ENCODE peak calls at places on chromosomes 2 and 18, in seven cellular contexts. One of them, this sample, is unnamed.

GRCh38 chr18:80009661-80010550 is 21.5 kb upstream of the TXNL4A start:
- DNase-seq in K562: peak
- DNase-seq in esophagus squamous epithelium: no peak
- DNase-seq in prostate gland: no peak
- DNase-seq in stomach: peak
- DNase-seq in transverse colon: peak
- DNase-seq in IMR-90: peak
- DNase-seq in this sample: no peak

GRCh38 chr2:195759877-195760276 is 102.9 kb downstream of the SLC39A10 start:
- DNase-seq in transverse colon: no peak
- DNase-seq in IMR-90: no peak
- DNase-seq in esophagus squamous epithelium: no peak
- DNase-seq in stomach: no peak
- DNase-seq in K562: no peak
- DNase-seq in prostate gland: no peak
- DNase-seq in this sample: no peak

GRCh38 chr2:47076586-47077441 is 78.3 kb downstream of the STPG4 start:
- DNase-seq in IMR-90: peak
- DNase-seq in transverse colon: peak
- DNase-seq in prostate gland: no peak
- DNase-seq in stomach: no peak
- DNase-seq in esophagus squamous epithelium: no peak
- DNase-seq in K562: no peak
- DNase-seq in this sample: no peak

GRCh38 chr2:191675807-191676667 is 1.9 kb upstream of the NABP1 start:
- DNase-seq in IMR-90: no peak
- DNase-seq in prostate gland: no peak
- DNase-seq in stomach: peak
- DNase-seq in esophagus squamous epithelium: peak
- DNase-seq in K562: peak
- DNase-seq in transverse colon: peak
- DNase-seq in this sample: peak

GRCh38 chr2:74930811-74931486 is 27.5 kb upstream of the POLE4 start:
- DNase-seq in prostate gland: no peak
- DNase-seq in transverse colon: no peak
- DNase-seq in stomach: no peak
- DNase-seq in K562: no peak
- DNase-seq in esophagus squamous epithelium: no peak
- DNase-seq in IMR-90: no peak
- DNase-seq in this sample: no peak

GRCh38 chr2:99756059-99756458 is 266.2 kb upstream of the REV1 start:
- DNase-seq in transverse colon: no peak
- DNase-seq in K562: no peak
- DNase-seq in IMR-90: no peak
- DNase-seq in prostate gland: no peak
- DNase-seq in stomach: no peak
- DNase-seq in esophagus squamous epithelium: no peak
- DNase-seq in this sample: no peak

GRCh38 chr18:41745166-41746049 is 209.6 kb upstream of the PIK3C3 start:
- DNase-seq in transverse colon: peak
- DNase-seq in stomach: peak
- DNase-seq in K562: no peak
- DNase-seq in IMR-90: peak
- DNase-seq in prostate gland: peak
- DNase-seq in esophagus squamous epithelium: no peak
- DNase-seq in this sample: no peak

GRCh38 chr18:13446581-13447470 is 228.3 kb downstream of the LDLRAD4 start:
- DNase-seq in transverse colon: no peak
- DNase-seq in prostate gland: no peak
- DNase-seq in IMR-90: no peak
- DNase-seq in K562: no peak
- DNase-seq in stomach: no peak
- DNase-seq in esophagus squamous epithelium: no peak
- DNase-seq in this sample: no peak

GRCh38 chr2:100252811-100253698 is 69.2 kb downstream of the LONRF2 start:
- DNase-seq in transverse colon: no peak
- DNase-seq in esophagus squamous epithelium: no peak
- DNase-seq in IMR-90: no peak
- DNase-seq in prostate gland: no peak
- DNase-seq in K562: no peak
- DNase-seq in stomach: peak
- DNase-seq in this sample: no peak

GRCh38 chr18:57728941-57729511 is 74.1 kb downstream of the ATP8B1 start:
- DNase-seq in esophagus squamous epithelium: no peak
- DNase-seq in K562: no peak
- DNase-seq in stomach: peak
- DNase-seq in transverse colon: no peak
- DNase-seq in IMR-90: peak
- DNase-seq in prostate gland: peak
- DNase-seq in this sample: no peak

GRCh38 chr2:174919886-174920595 is 85.1 kb downstream of the CHN1 start:
- DNase-seq in K562: no peak
- DNase-seq in prostate gland: no peak
- DNase-seq in esophagus squamous epithelium: no peak
- DNase-seq in stomach: no peak
- DNase-seq in IMR-90: peak
- DNase-seq in transverse colon: no peak
- DNase-seq in this sample: no peak

GRCh38 chr2:102618452-102619413 is 620 bp upstream of the SLC9A2 start:
- DNase-seq in stomach: peak
- DNase-seq in IMR-90: no peak
- DNase-seq in K562: peak
- DNase-seq in prostate gland: no peak
- DNase-seq in transverse colon: peak
- DNase-seq in esophagus squamous epithelium: no peak
- DNase-seq in this sample: no peak

GRCh38 chr2:61671561-61672315 is 133.6 kb upstream of the XPO1 start:
- DNase-seq in IMR-90: no peak
- DNase-seq in esophagus squamous epithelium: no peak
- DNase-seq in K562: no peak
- DNase-seq in transverse colon: no peak
- DNase-seq in stomach: no peak
- DNase-seq in prostate gland: no peak
- DNase-seq in this sample: no peak

GRCh38 chr18:76977681-76978234 is 154.8 kb downstream of the MBP start:
- DNase-seq in K562: no peak
- DNase-seq in prostate gland: no peak
- DNase-seq in stomach: no peak
- DNase-seq in IMR-90: peak
- DNase-seq in esophagus squamous epithelium: no peak
- DNase-seq in transverse colon: no peak
- DNase-seq in this sample: no peak

GRCh38 chr2:135259116-135259515 is 207.0 kb downstream of the RAB3GAP1 start:
- DNase-seq in esophagus squamous epithelium: no peak
- DNase-seq in K562: no peak
- DNase-seq in prostate gland: no peak
- DNase-seq in stomach: no peak
- DNase-seq in IMR-90: no peak
- DNase-seq in transverse colon: no peak
- DNase-seq in this sample: no peak

GRCh38 chr2:156021326-156022040 is 311.0 kb downstream of the NR4A2 start:
- DNase-seq in esophagus squamous epithelium: no peak
- DNase-seq in K562: no peak
- DNase-seq in stomach: peak
- DNase-seq in transverse colon: no peak
- DNase-seq in IMR-90: no peak
- DNase-seq in prostate gland: peak
- DNase-seq in this sample: no peak

GRCh38 chr18:34627138-34627920 is 82.8 kb upstream of the DTNA start:
- DNase-seq in IMR-90: no peak
- DNase-seq in stomach: no peak
- DNase-seq in prostate gland: no peak
- DNase-seq in K562: no peak
- DNase-seq in transverse colon: no peak
- DNase-seq in esophagus squamous epithelium: no peak
- DNase-seq in this sample: no peak

GRCh38 chr2:105323117-105323516 is 6.4 kb downstream of the TGFBRAP1 start:
- DNase-seq in transverse colon: no peak
- DNase-seq in stomach: no peak
- DNase-seq in prostate gland: no peak
- DNase-seq in esophagus squamous epithelium: no peak
- DNase-seq in K562: no peak
- DNase-seq in IMR-90: no peak
- DNase-seq in this sample: no peak

GRCh38 chr2:232603283-232603682 is 30.1 kb upstream of the EFHD1 start:
- DNase-seq in transverse colon: no peak
- DNase-seq in stomach: no peak
- DNase-seq in prostate gland: no peak
- DNase-seq in K562: no peak
- DNase-seq in esophagus squamous epithelium: no peak
- DNase-seq in IMR-90: no peak
- DNase-seq in this sample: no peak

GRCh38 chr2:97952357-97952756 is 43.4 kb downstream of the TMEM131 start:
- DNase-seq in esophagus squamous epithelium: no peak
- DNase-seq in stomach: no peak
- DNase-seq in K562: no peak
- DNase-seq in prostate gland: no peak
- DNase-seq in IMR-90: no peak
- DNase-seq in transverse colon: no peak
- DNase-seq in this sample: no peak

GRCh38 chr2:97950329-97951154 is 45.2 kb downstream of the TMEM131 start:
- DNase-seq in IMR-90: peak
- DNase-seq in K562: no peak
- DNase-seq in esophagus squamous epithelium: no peak
- DNase-seq in stomach: no peak
- DNase-seq in transverse colon: no peak
- DNase-seq in prostate gland: no peak
- DNase-seq in this sample: no peak

GRCh38 chr2:97951155-97951670 is 44.5 kb downstream of the TMEM131 start:
- DNase-seq in stomach: no peak
- DNase-seq in esophagus squamous epithelium: no peak
- DNase-seq in prostate gland: no peak
- DNase-seq in IMR-90: peak
- DNase-seq in K562: no peak
- DNase-seq in transverse colon: no peak
- DNase-seq in this sample: no peak

GRCh38 chr2:97957432-97958183 is 38.1 kb downstream of the TMEM131 start:
- DNase-seq in transverse colon: no peak
- DNase-seq in stomach: no peak
- DNase-seq in prostate gland: no peak
- DNase-seq in IMR-90: peak
- DNase-seq in esophagus squamous epithelium: no peak
- DNase-seq in K562: no peak
- DNase-seq in this sample: no peak

DNA sequence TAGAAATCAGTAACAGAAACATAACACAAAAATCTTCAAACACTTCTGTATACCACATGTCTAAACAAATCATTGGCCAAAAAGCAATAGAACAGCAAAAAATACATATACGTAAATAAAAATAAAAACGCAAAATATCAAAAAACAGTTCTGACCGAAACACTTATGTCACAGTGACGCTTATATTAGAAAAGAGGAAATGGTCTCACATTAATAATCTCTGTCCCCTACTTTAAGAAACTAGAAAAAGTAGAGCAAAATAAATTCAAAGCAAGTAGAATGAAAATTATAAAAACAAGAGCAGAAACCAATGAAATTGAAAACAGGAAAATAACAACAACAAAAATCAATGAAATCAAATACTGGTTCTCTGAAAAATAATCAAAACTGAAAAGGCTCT is 41.9 kb downstream of the TMEM131 start:
- DNase-seq in esophagus squamous epithelium: no peak
- DNase-seq in stomach: no peak
- DNase-seq in prostate gland: no peak
- DNase-seq in IMR-90: no peak
- DNase-seq in K562: no peak
- DNase-seq in transverse colon: no peak
- DNase-seq in this sample: no peak
- TF ChIP-seq POLR2A in esophagus squamous epithelium: no peak
- TF ChIP-seq POLR2A in stomach: no peak
- TF ChIP-seq POLR2A in prostate gland: no peak
- TF ChIP-seq POLR2A in IMR-90: no peak
- TF ChIP-seq POLR2A in K562: no peak
- TF ChIP-seq POLR2A in transverse colon: no peak
- TF ChIP-seq POLR2A in this sample: no peak

GRCh38 chr2:667332-668000 is 9.7 kb downstream of the TMEM18 start:
- DNase-seq in K562: peak
- DNase-seq in prostate gland: no peak
- DNase-seq in stomach: no peak
- DNase-seq in IMR-90: peak
- DNase-seq in esophagus squamous epithelium: no peak
- DNase-seq in transverse colon: no peak
- DNase-seq in this sample: peak
- TF ChIP-seq CTCF in K562: peak
- TF ChIP-seq CTCF in prostate gland: peak
- TF ChIP-seq CTCF in stomach: no peak
- TF ChIP-seq CTCF in IMR-90: peak
- TF ChIP-seq CTCF in esophagus squamous epithelium: peak
- TF ChIP-seq CTCF in transverse colon: peak
- TF ChIP-seq CTCF in this sample: no peak

GRCh38 chr18:10898417-10898974 is 250.9 kb downstream of the PIEZO2 start:
- DNase-seq in transverse colon: no peak
- DNase-seq in K562: no peak
- DNase-seq in IMR-90: no peak
- DNase-seq in esophagus squamous epithelium: no peak
- DNase-seq in stomach: no peak
- DNase-seq in prostate gland: no peak
- DNase-seq in this sample: no peak
- H3K4me3 ChIP-seq in transverse colon: no peak
- H3K4me3 ChIP-seq in K562: no peak
- H3K4me3 ChIP-seq in IMR-90: no peak
- H3K4me3 ChIP-seq in esophagus squamous epithelium: no peak
- H3K4me3 ChIP-seq in stomach: no peak
- H3K4me3 ChIP-seq in prostate gland: no peak
- H3K4me3 ChIP-seq in this sample: no peak

GRCh38 chr2:200257570-200257969 is 48.9 kb upstream of the SPATS2L start:
- DNase-seq in esophagus squamous epithelium: no peak
- DNase-seq in stomach: no peak
- DNase-seq in IMR-90: no peak
- DNase-seq in K562: no peak
- DNase-seq in transverse colon: no peak
- DNase-seq in prostate gland: no peak
- DNase-seq in this sample: no peak

GRCh38 chr2:200263279-200263678 is 43.2 kb upstream of the SPATS2L start:
- DNase-seq in K562: no peak
- DNase-seq in stomach: no peak
- DNase-seq in IMR-90: no peak
- DNase-seq in esophagus squamous epithelium: no peak
- DNase-seq in transverse colon: no peak
- DNase-seq in prostate gland: no peak
- DNase-seq in this sample: no peak

GRCh38 chr2:200262047-200262446 is 44.4 kb upstream of the SPATS2L start:
- DNase-seq in esophagus squamous epithelium: no peak
- DNase-seq in prostate gland: no peak
- DNase-seq in transverse colon: no peak
- DNase-seq in IMR-90: no peak
- DNase-seq in stomach: no peak
- DNase-seq in K562: no peak
- DNase-seq in this sample: no peak

GRCh38 chr2:200258881-200259576 is 47.5 kb upstream of the SPATS2L start:
- DNase-seq in K562: no peak
- DNase-seq in transverse colon: no peak
- DNase-seq in IMR-90: peak
- DNase-seq in stomach: no peak
- DNase-seq in esophagus squamous epithelium: no peak
- DNase-seq in prostate gland: no peak
- DNase-seq in this sample: no peak

DNA sequence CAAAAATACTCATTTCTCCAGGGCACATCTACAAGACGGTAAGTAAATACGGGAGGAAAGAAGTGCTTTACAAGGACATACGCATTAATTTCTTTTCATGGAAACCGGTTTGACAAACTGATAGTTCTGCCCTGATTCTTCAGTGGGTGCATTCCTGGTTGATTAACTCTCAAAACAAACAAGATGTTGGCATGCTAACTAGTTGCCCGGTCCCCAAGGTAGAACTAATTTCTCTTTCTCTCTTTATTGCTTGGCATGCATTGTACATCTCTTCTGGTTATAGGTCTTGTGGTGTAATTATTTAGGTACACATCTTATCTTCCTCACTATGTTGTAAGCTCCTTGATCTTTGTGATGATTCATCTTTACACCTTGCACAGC is 46.9 kb upstream of the SPATS2L start:
- DNase-seq in esophagus squamous epithelium: no peak
- DNase-seq in prostate gland: peak
- DNase-seq in transverse colon: no peak
- DNase-seq in IMR-90: no peak
- DNase-seq in stomach: no peak
- DNase-seq in K562: no peak
- DNase-seq in this sample: no peak
- TF ChIP-seq POLR2A in esophagus squamous epithelium: no peak
- TF ChIP-seq POLR2A in prostate gland: no peak
- TF ChIP-seq POLR2A in transverse colon: no peak
- TF ChIP-seq POLR2A in IMR-90: no peak
- TF ChIP-seq POLR2A in stomach: no peak
- TF ChIP-seq POLR2A in K562: no peak
- TF ChIP-seq POLR2A in this sample: no peak

This sample was measured in lower leg skin.